ENCODE peak calls at places on chromosome 5, in six cellular contexts. O, F, U, Q, K and M are unnamed samples.

GRCh38 chr5:68365894-68366293 is 150.3 kb downstream of the PIK3R1 start:
- DNase-seq in F (no peak), K (no peak), U (no peak), O (no peak), Q (no peak), M (no peak)

GRCh38 chr5:122683631-122684030 is 91.2 kb upstream of the SNX2 start:
- DNase-seq in Q (no peak), K (no peak), F (no peak), O (peak; percentile 72), U (peak; percentile 17), M (no peak)

GRCh38 chr5:150142800-150143724 is 12.6 kb downstream of the PDGFRB start:
- DNase-seq in Q (peak; percentile 97), K (no peak), O (peak; percentile 77), F (no peak), U (peak; percentile 77), M (peak; percentile 94)

GRCh38 chr5:140868721-140869554 is at the start of gene PCDHA11:
- DNase-seq in O (peak; percentile 15), U (no peak), Q (no peak), F (no peak), K (no peak), M (no peak)

GRCh38 chr5:59838989-59839388 is 54.5 kb downstream of the PDE4D start:
- DNase-seq in O (no peak), F (no peak), Q (no peak), K (no peak), U (no peak), M (no peak)

GRCh38 chr5:75286211-75286773 is 49.6 kb upstream of the ANKRD31 start:
- DNase-seq in F (no peak), U (no peak), Q (no peak), O (no peak), K (no peak), M (no peak)

GRCh38 chr5:174527936-174528557 is 196.3 kb upstream of the MSX2 start:
- DNase-seq in O (no peak), U (no peak), K (no peak), Q (peak; percentile 69), F (no peak), M (no peak)

GRCh38 chr5:916441-917293 is 24.0 kb downstream of the TRIP13 start:
- DNase-seq in O (no peak), Q (no peak), K (no peak), U (no peak), F (no peak), M (no peak)

GRCh38 chr5:11143456-11144267 is 382.6 kb upstream of the DAP start:
- DNase-seq in U (no peak), K (no peak), F (no peak), Q (no peak), O (no peak), M (no peak)

GRCh38 chr5:143197260-143197656 is 206.2 kb downstream of the NR3C1 start:
- DNase-seq in O (no peak), K (no peak), U (peak; percentile 63), Q (no peak), F (no peak), M (no peak)

GRCh38 chr5:153523831-153524230 is 33.4 kb downstream of the GRIA1 start:
- DNase-seq in F (no peak), K (no peak), Q (peak; percentile 59), U (no peak), O (peak; percentile 68), M (peak; percentile 81)

GRCh38 chr5:130112246-130112645 is 208.0 kb downstream of the CHSY3 start:
- DNase-seq in K (no peak), Q (no peak), U (no peak), F (no peak), O (no peak), M (no peak)

GRCh38 chr5:81355291-81356251 is 38.4 kb downstream of the ACOT12 start:
- DNase-seq in Q (no peak), O (no peak), U (no peak), F (no peak), K (no peak), M (no peak)

GRCh38 chr5:159353661-159354252 is 23.5 kb upstream of the IL12B start:
- DNase-seq in F (no peak), K (no peak), Q (peak; percentile 60), U (no peak), O (no peak), M (no peak)

GRCh38 chr5:140338918-140339317 is 7.5 kb downstream of the HBEGF start:
- DNase-seq in Q (no peak), K (no peak), F (no peak), O (peak; percentile 12), U (no peak), M (no peak)

GRCh38 chr5:126680215-126680817 is 79.6 kb downstream of the PHAX start:
- DNase-seq in F (no peak), K (no peak), U (peak; percentile 38), Q (no peak), O (no peak), M (peak; percentile 50)

GRCh38 chr5:73274870-73275756 is 102.1 kb downstream of the TMEM174 start:
- DNase-seq in F (no peak), U (no peak), K (no peak), Q (no peak), O (no peak), M (peak; percentile 59)

GRCh38 chr5:72451771-72452505 is 55.3 kb downstream of the ZNF366 start:
- DNase-seq in F (no peak), Q (peak; percentile 87), O (no peak), U (no peak), K (no peak), M (peak; percentile 87)

GRCh38 chr5:57988808-57989207 is 471.1 kb downstream of the PLK2 start:
- DNase-seq in O (no peak), K (no peak), U (no peak), Q (no peak), F (no peak), M (no peak)

GRCh38 chr5:16776611-16777251 is 159.4 kb downstream of the MYO10 start:
- DNase-seq in U (no peak), K (no peak), F (no peak), Q (peak; percentile 44), O (no peak), M (no peak)

GRCh38 chr5:123810911-123811310 is 298.9 kb downstream of the CSNK1G3 start:
- DNase-seq in U (no peak), K (no peak), Q (no peak), O (no peak), F (no peak), M (no peak)
- H3K4me1 ChIP-seq in U (no peaks in the 10 kb centered on the region), K (peaks cover 14% of the 10 kb centered on the region), Q (no peaks in the 10 kb centered on the region), O (peaks cover 11% of the 10 kb centered on the region), F (no peaks in the 10 kb centered on the region), M (peaks cover 1% of the 10 kb centered on the region)

DNA sequence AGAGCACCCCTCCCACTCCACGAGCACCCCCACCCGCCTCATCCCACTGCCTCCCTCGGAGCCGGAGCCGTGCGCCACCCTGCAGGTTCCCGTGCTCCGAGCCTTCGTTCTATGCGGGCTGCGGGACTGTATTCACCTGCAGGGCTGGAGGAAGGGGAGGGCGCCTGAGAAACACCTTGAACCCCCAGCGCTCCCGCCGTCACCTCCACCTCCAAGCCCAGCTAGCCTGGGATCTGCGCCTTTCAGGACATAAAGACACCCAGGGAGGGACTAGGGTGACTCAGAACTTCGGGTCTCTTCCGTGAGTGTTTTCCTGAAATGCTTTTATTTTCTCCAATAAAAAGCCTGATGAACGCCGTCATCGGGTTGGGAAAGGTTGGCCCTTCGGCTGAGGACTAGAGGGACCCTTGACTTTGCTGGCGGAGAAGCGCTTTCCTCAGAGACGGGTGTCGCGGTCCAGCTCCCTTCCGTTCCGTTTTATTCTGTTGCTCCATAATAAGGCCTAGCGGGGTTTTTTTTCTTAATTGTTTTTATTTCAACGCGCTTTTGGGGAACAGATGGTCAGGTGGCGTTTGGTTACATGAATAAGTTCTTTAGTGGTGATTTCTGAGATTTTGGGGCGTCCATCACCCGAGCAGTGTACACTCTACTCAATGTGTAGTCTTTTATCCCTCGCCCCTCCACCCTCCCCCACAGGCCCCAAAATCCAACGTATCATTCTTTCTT is 4.6 kb downstream of the TLX3 start:
- DNase-seq in O (no peak), U (no peak), Q (no peak), K (peak; percentile 50), F (no peak), M (no peak)
- H3K27me3 ChIP-seq in O (peaks cover 100% of the 10 kb centered on the region), U (peaks cover 93% of the 10 kb centered on the region), Q (peaks cover 82% of the 10 kb centered on the region), K (peaks cover 99% of the 10 kb centered on the region), F (peaks cover 98% of the 10 kb centered on the region), M (peaks cover 2% of the 10 kb centered on the region)

DNA sequence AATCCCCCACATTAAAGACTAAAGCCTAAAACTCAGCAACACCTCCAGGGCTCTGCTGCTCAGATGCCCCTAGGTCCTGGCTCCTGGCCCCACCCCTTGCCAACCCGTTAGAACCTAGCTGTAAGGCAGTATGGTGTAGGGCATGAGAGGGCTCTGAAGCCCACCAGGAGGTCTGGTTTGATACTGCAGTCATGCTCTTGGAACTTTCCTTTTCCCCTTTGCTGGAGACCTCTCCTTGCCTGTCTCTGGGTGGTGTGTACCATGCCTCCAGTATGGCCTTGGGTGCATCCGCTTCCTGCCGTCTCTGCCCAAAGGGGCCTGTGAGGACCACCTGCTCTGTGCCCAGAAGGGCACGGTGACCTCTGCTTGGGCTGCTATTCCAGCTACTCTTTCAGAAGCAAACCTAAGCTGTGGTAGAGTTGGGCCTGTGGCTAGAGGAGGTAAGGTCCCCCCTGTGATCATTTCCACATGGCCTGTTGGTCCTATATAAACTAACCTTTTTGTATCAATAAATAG is 3.5 kb downstream of the TENT4A start:
- DNase-seq in O (no peak), Q (no peak), K (peak; percentile 33), F (no peak), U (no peak), M (no peak)
- H3K27ac ChIP-seq in O (no peak overlapping the region), Q (no peak overlapping the region), K (no peak overlapping the region), F (no peak overlapping the region), U (no peak overlapping the region), M (no peak overlapping the region)

DNA sequence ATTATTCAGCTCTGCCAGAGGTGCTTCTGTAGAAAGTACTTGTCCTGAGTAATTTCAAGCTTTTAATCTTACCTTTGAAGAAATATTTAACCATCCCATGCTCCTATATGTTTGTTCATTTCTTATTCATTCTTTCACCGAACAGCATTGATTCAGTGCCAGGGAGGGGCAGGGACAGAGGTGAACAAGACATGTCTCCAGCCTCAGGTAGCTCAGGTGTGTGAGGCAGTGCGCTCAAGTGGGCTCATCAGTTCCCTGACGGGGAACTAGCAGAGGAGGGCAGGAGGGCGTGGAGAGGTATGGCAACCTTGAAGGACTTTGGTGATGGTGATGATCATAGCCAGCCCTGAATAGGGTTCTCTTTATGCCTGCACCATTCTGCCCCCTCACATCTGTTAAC is 25.9 kb downstream of the ERGIC1 start:
- DNase-seq in U (peak; percentile 26), Q (no peak), K (no peak), O (no peak), F (no peak), M (no peak)
- H3K4me1 ChIP-seq in U (peaks cover 41% of the 10 kb centered on the region), Q (peaks cover 53% of the 10 kb centered on the region), K (peaks cover 62% of the 10 kb centered on the region), O (peaks cover 6% of the 10 kb centered on the region), F (peaks cover 41% of the 10 kb centered on the region), M (no peaks in the 10 kb centered on the region)

GRCh38 chr5:42858709-42859108 is 47.0 kb upstream of the SELENOP start:
- DNase-seq in U (no peak), O (no peak), K (no peak), F (no peak), Q (no peak), M (no peak)

GRCh38 chr5:42855386-42855785 is 43.7 kb upstream of the SELENOP start:
- DNase-seq in Q (no peak), O (no peak), F (no peak), U (no peak), K (no peak), M (no peak)

GRCh38 chr5:42858031-42858643 is 46.4 kb upstream of the SELENOP start:
- DNase-seq in F (no peak), Q (peak; percentile 55), K (no peak), U (peak; percentile 64), O (no peak), M (no peak)

GRCh38 chr5:42854795-42855194 is 43.1 kb upstream of the SELENOP start:
- DNase-seq in F (no peak), U (no peak), Q (no peak), O (no peak), K (no peak), M (no peak)

GRCh38 chr5:42855811-42856210 is 44.1 kb upstream of the SELENOP start:
- DNase-seq in O (no peak), U (no peak), F (no peak), K (no peak), Q (peak; percentile 52), M (no peak)
- H3K27me3 ChIP-seq in O (no peaks in the 10 kb centered on the region), U (no peaks in the 10 kb centered on the region), F (no peaks in the 10 kb centered on the region), K (no peaks in the 10 kb centered on the region), Q (no peaks in the 10 kb centered on the region), M (no peaks in the 10 kb centered on the region)